ENCODE peak calls at places on chromosome 19, in eight cellular contexts. One of them, this sample, is unnamed. For H3K4me1, the result is how much of the 10 kb centered on the place peaks cover.

GRCh38 chr19:2529473-2529918 is 53.6 kb downstream of the GADD45B start:
- DNase-seq in spleen: peak
- DNase-seq in kidney: peak
- DNase-seq in adrenal gland: no peak
- DNase-seq in heart right ventricle: no peak
- DNase-seq in CD4-positive, CD25-positive, alpha-beta regulatory T cell: no peak
- DNase-seq in Peyer's patch: no peak
- DNase-seq in mammary epithelial cell: peak
- DNase-seq in this sample: no peak

GRCh38 chr19:2511991-2512390 is 36.1 kb downstream of the GADD45B start:
- DNase-seq in spleen: no peak
- DNase-seq in kidney: no peak
- DNase-seq in adrenal gland: no peak
- DNase-seq in heart right ventricle: no peak
- DNase-seq in CD4-positive, CD25-positive, alpha-beta regulatory T cell: no peak
- DNase-seq in Peyer's patch: no peak
- DNase-seq in mammary epithelial cell: no peak
- DNase-seq in this sample: no peak

GRCh38 chr19:3055741-3056453 is 6.4 kb downstream of the TLE5 start:
- DNase-seq in spleen: no peak
- DNase-seq in kidney: peak
- DNase-seq in adrenal gland: no peak
- DNase-seq in heart right ventricle: no peak
- DNase-seq in CD4-positive, CD25-positive, alpha-beta regulatory T cell: no peak
- DNase-seq in Peyer's patch: no peak
- DNase-seq in mammary epithelial cell: peak
- DNase-seq in this sample: peak

GRCh38 chr19:54403054-54403453 is 12.2 kb upstream of the TTYH1 start:
- DNase-seq in spleen: no peak
- DNase-seq in kidney: no peak
- DNase-seq in adrenal gland: no peak
- DNase-seq in heart right ventricle: no peak
- DNase-seq in CD4-positive, CD25-positive, alpha-beta regulatory T cell: no peak
- DNase-seq in Peyer's patch: no peak
- DNase-seq in mammary epithelial cell: no peak
- DNase-seq in this sample: no peak

GRCh38 chr19:18562086-18562485 is 4.4 kb downstream of the KXD1 start:
- DNase-seq in spleen: no peak
- DNase-seq in kidney: no peak
- DNase-seq in adrenal gland: no peak
- DNase-seq in heart right ventricle: peak
- DNase-seq in CD4-positive, CD25-positive, alpha-beta regulatory T cell: no peak
- DNase-seq in Peyer's patch: no peak
- DNase-seq in mammary epithelial cell: no peak
- DNase-seq in this sample: no peak

GRCh38 chr19:19459707-19460251 is 54.3 kb downstream of the GATAD2A start:
- DNase-seq in spleen: peak
- DNase-seq in kidney: peak
- DNase-seq in adrenal gland: peak
- DNase-seq in heart right ventricle: no peak
- DNase-seq in CD4-positive, CD25-positive, alpha-beta regulatory T cell: peak
- DNase-seq in Peyer's patch: peak
- DNase-seq in mammary epithelial cell: no peak
- DNase-seq in this sample: no peak

GRCh38 chr19:5804516-5805464 is at the start of gene NRTN:
- DNase-seq in spleen: peak
- DNase-seq in kidney: peak
- DNase-seq in adrenal gland: peak
- DNase-seq in heart right ventricle: no peak
- DNase-seq in CD4-positive, CD25-positive, alpha-beta regulatory T cell: no peak
- DNase-seq in Peyer's patch: peak
- DNase-seq in mammary epithelial cell: no peak
- DNase-seq in this sample: peak

GRCh38 chr19:35451278-35452096 is 3.4 kb downstream of the FFAR2 start:
- DNase-seq in spleen: no peak
- DNase-seq in kidney: no peak
- DNase-seq in adrenal gland: no peak
- DNase-seq in heart right ventricle: no peak
- DNase-seq in CD4-positive, CD25-positive, alpha-beta regulatory T cell: no peak
- DNase-seq in Peyer's patch: no peak
- DNase-seq in mammary epithelial cell: no peak
- DNase-seq in this sample: no peak

GRCh38 chr19:3366104-3366760 is at the start of gene NFIC:
- DNase-seq in spleen: peak
- DNase-seq in kidney: peak
- DNase-seq in adrenal gland: peak
- DNase-seq in heart right ventricle: peak
- DNase-seq in CD4-positive, CD25-positive, alpha-beta regulatory T cell: no peak
- DNase-seq in Peyer's patch: peak
- DNase-seq in mammary epithelial cell: peak
- DNase-seq in this sample: peak

GRCh38 chr19:6811906-6812305 is 39.4 kb downstream of the VAV1 start:
- DNase-seq in spleen: no peak
- DNase-seq in kidney: no peak
- DNase-seq in adrenal gland: no peak
- DNase-seq in heart right ventricle: no peak
- DNase-seq in CD4-positive, CD25-positive, alpha-beta regulatory T cell: peak
- DNase-seq in Peyer's patch: no peak
- DNase-seq in mammary epithelial cell: peak
- DNase-seq in this sample: no peak

GRCh38 chr19:4499855-4500254 is 18.4 kb downstream of the PLIN4 start:
- DNase-seq in spleen: no peak
- DNase-seq in kidney: no peak
- DNase-seq in adrenal gland: no peak
- DNase-seq in heart right ventricle: no peak
- DNase-seq in CD4-positive, CD25-positive, alpha-beta regulatory T cell: no peak
- DNase-seq in Peyer's patch: no peak
- DNase-seq in mammary epithelial cell: no peak
- DNase-seq in this sample: no peak

GRCh38 chr19:51799998-51800848 is 5.3 kb downstream of the FPR3 start:
- DNase-seq in spleen: no peak
- DNase-seq in kidney: peak
- DNase-seq in adrenal gland: peak
- DNase-seq in heart right ventricle: peak
- DNase-seq in CD4-positive, CD25-positive, alpha-beta regulatory T cell: no peak
- DNase-seq in Peyer's patch: no peak
- DNase-seq in mammary epithelial cell: no peak
- DNase-seq in this sample: no peak

GRCh38 chr19:38665950-38666661 is 18.7 kb downstream of the ACTN4 start:
- DNase-seq in spleen: peak
- DNase-seq in kidney: peak
- DNase-seq in adrenal gland: no peak
- DNase-seq in heart right ventricle: peak
- DNase-seq in CD4-positive, CD25-positive, alpha-beta regulatory T cell: no peak
- DNase-seq in Peyer's patch: no peak
- DNase-seq in mammary epithelial cell: no peak
- DNase-seq in this sample: peak

GRCh38 chr19:38736036-38736412 is 8.2 kb downstream of the CAPN12 start:
- DNase-seq in spleen: peak
- DNase-seq in kidney: peak
- DNase-seq in adrenal gland: peak
- DNase-seq in heart right ventricle: peak
- DNase-seq in CD4-positive, CD25-positive, alpha-beta regulatory T cell: peak
- DNase-seq in Peyer's patch: peak
- DNase-seq in mammary epithelial cell: no peak
- DNase-seq in this sample: peak

GRCh38 chr19:39532233-39533002 is at the start of gene EID2B:
- DNase-seq in spleen: peak
- DNase-seq in kidney: peak
- DNase-seq in adrenal gland: peak
- DNase-seq in heart right ventricle: peak
- DNase-seq in CD4-positive, CD25-positive, alpha-beta regulatory T cell: peak
- DNase-seq in Peyer's patch: peak
- DNase-seq in mammary epithelial cell: peak
- DNase-seq in this sample: peak

GRCh38 chr19:55545913-55546495 is 661 bp upstream of the SBK3 start:
- DNase-seq in spleen: no peak
- DNase-seq in kidney: no peak
- DNase-seq in adrenal gland: no peak
- DNase-seq in heart right ventricle: peak
- DNase-seq in CD4-positive, CD25-positive, alpha-beta regulatory T cell: no peak
- DNase-seq in Peyer's patch: no peak
- DNase-seq in mammary epithelial cell: no peak
- DNase-seq in this sample: no peak

GRCh38 chr19:55384576-55385235 is 614 bp upstream of the TMEM238 start:
- DNase-seq in spleen: peak
- DNase-seq in kidney: peak
- DNase-seq in adrenal gland: peak
- DNase-seq in heart right ventricle: no peak
- DNase-seq in CD4-positive, CD25-positive, alpha-beta regulatory T cell: no peak
- DNase-seq in Peyer's patch: peak
- DNase-seq in mammary epithelial cell: peak
- DNase-seq in this sample: no peak

GRCh38 chr19:13905634-13906524 is at the start of the genes BRME1 and CC2D1A:
- DNase-seq in spleen: peak
- DNase-seq in kidney: peak
- DNase-seq in adrenal gland: peak
- DNase-seq in heart right ventricle: peak
- DNase-seq in CD4-positive, CD25-positive, alpha-beta regulatory T cell: peak
- DNase-seq in Peyer's patch: peak
- DNase-seq in mammary epithelial cell: peak
- DNase-seq in this sample: peak

GRCh38 chr19:33424181-33424580 is 50.7 kb downstream of the CEBPG start:
- DNase-seq in spleen: no peak
- DNase-seq in kidney: peak
- DNase-seq in adrenal gland: no peak
- DNase-seq in heart right ventricle: no peak
- DNase-seq in CD4-positive, CD25-positive, alpha-beta regulatory T cell: no peak
- DNase-seq in Peyer's patch: no peak
- DNase-seq in mammary epithelial cell: no peak
- DNase-seq in this sample: no peak
- H3K27ac ChIP-seq in spleen: no peak
- H3K27ac ChIP-seq in kidney: no peak
- H3K27ac ChIP-seq in adrenal gland: no peak
- H3K27ac ChIP-seq in heart right ventricle: no peak
- H3K27ac ChIP-seq in CD4-positive, CD25-positive, alpha-beta regulatory T cell: no peak
- H3K27ac ChIP-seq in Peyer's patch: no peak
- H3K27ac ChIP-seq in mammary epithelial cell: no peak
- H3K27ac ChIP-seq in this sample: no peak

DNA sequence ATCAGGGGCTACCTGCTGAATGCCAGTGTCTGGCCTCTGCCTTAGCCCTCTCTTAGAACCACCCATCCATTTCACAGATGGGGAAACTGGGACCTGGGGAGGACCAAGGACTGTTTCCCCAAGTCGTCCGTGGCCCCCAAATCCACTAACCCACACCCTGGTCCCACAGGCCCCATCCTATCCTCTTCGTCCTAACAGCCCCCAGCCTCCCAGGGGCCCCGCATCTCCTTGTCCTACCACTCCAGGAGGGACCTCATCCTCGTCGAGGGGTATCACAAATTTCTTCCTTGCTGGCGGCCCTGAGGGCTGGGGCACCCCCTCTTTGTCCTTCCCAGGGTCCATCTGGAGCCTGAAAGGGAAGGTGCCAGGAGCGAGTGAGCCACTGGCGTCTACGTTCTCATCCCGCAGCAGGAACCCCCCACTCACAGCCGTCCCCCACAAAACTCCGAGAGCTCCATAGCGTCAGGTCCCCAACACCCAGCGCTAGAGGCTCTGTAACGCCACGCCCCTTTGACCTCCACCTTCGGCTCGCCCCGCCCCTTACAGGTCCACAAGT is 606 bp downstream of the ERCC1 start:
- DNase-seq in spleen: no peak
- DNase-seq in kidney: no peak
- DNase-seq in adrenal gland: peak
- DNase-seq in heart right ventricle: no peak
- DNase-seq in CD4-positive, CD25-positive, alpha-beta regulatory T cell: peak
- DNase-seq in Peyer's patch: peak
- DNase-seq in mammary epithelial cell: no peak
- DNase-seq in this sample: no peak
- H3K4me1 ChIP-seq in spleen: under half
- H3K4me1 ChIP-seq in kidney: under half
- H3K4me1 ChIP-seq in adrenal gland: under half
- H3K4me1 ChIP-seq in heart right ventricle: under half
- H3K4me1 ChIP-seq in CD4-positive, CD25-positive, alpha-beta regulatory T cell: under half
- H3K4me1 ChIP-seq in Peyer's patch: under half
- H3K4me1 ChIP-seq in mammary epithelial cell: under half
- H3K4me1 ChIP-seq in this sample: under half

DNA sequence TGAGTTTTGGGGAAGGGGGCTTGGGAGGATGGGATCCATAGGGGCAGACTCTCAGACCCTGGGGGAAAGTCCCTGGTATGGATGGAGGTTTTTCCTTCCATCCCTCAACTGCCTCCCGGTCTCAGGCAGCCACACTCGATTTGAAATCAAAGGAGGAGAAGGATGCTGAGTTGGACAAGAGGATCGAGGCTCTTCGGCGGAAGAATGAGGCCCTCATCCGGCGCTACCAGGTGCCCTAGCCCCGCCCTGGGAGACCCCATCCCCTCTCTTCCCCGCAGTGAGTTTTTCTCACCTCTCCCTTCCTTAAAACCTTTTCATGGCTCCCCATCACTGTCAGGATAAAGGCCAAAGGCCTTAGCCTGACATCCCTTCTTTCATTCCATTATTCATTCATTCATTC is 2.1 kb downstream of the CCDC9 start:
- DNase-seq in spleen: peak
- DNase-seq in kidney: peak
- DNase-seq in adrenal gland: peak
- DNase-seq in heart right ventricle: no peak
- DNase-seq in CD4-positive, CD25-positive, alpha-beta regulatory T cell: no peak
- DNase-seq in Peyer's patch: no peak
- DNase-seq in mammary epithelial cell: no peak
- DNase-seq in this sample: no peak
- H3K4me3 ChIP-seq in spleen: peak
- H3K4me3 ChIP-seq in kidney: no peak
- H3K4me3 ChIP-seq in adrenal gland: peak
- H3K4me3 ChIP-seq in heart right ventricle: no peak
- H3K4me3 ChIP-seq in CD4-positive, CD25-positive, alpha-beta regulatory T cell: no peak
- H3K4me3 ChIP-seq in Peyer's patch: no peak
- H3K4me3 ChIP-seq in mammary epithelial cell: peak
- H3K4me3 ChIP-seq in this sample: no peak

GRCh38 chr19:49395581-49396407 is 7.7 kb downstream of the KASH5 start:
- DNase-seq in spleen: no peak
- DNase-seq in kidney: no peak
- DNase-seq in adrenal gland: no peak
- DNase-seq in heart right ventricle: no peak
- DNase-seq in CD4-positive, CD25-positive, alpha-beta regulatory T cell: no peak
- DNase-seq in Peyer's patch: no peak
- DNase-seq in mammary epithelial cell: no peak
- DNase-seq in this sample: peak

GRCh38 chr19:49396738-49397505 is 8.9 kb downstream of the KASH5 start:
- DNase-seq in spleen: no peak
- DNase-seq in kidney: no peak
- DNase-seq in adrenal gland: no peak
- DNase-seq in heart right ventricle: no peak
- DNase-seq in CD4-positive, CD25-positive, alpha-beta regulatory T cell: no peak
- DNase-seq in Peyer's patch: no peak
- DNase-seq in mammary epithelial cell: no peak
- DNase-seq in this sample: no peak

GRCh38 chr19:49400034-49400433 is 12.0 kb downstream of the KASH5 start:
- DNase-seq in spleen: no peak
- DNase-seq in kidney: peak
- DNase-seq in adrenal gland: no peak
- DNase-seq in heart right ventricle: no peak
- DNase-seq in CD4-positive, CD25-positive, alpha-beta regulatory T cell: no peak
- DNase-seq in Peyer's patch: no peak
- DNase-seq in mammary epithelial cell: no peak
- DNase-seq in this sample: no peak

GRCh38 chr19:49398931-49399330 is 10.9 kb downstream of the KASH5 start:
- DNase-seq in spleen: no peak
- DNase-seq in kidney: no peak
- DNase-seq in adrenal gland: no peak
- DNase-seq in heart right ventricle: no peak
- DNase-seq in CD4-positive, CD25-positive, alpha-beta regulatory T cell: no peak
- DNase-seq in Peyer's patch: no peak
- DNase-seq in mammary epithelial cell: no peak
- DNase-seq in this sample: no peak

GRCh38 chr19:49398001-49398615 is 10.1 kb downstream of the KASH5 start:
- DNase-seq in spleen: no peak
- DNase-seq in kidney: no peak
- DNase-seq in adrenal gland: no peak
- DNase-seq in heart right ventricle: no peak
- DNase-seq in CD4-positive, CD25-positive, alpha-beta regulatory T cell: no peak
- DNase-seq in Peyer's patch: no peak
- DNase-seq in mammary epithelial cell: no peak
- DNase-seq in this sample: no peak
- H3K27ac ChIP-seq in spleen: no peak
- H3K27ac ChIP-seq in kidney: no peak
- H3K27ac ChIP-seq in adrenal gland: no peak
- H3K27ac ChIP-seq in heart right ventricle: no peak
- H3K27ac ChIP-seq in CD4-positive, CD25-positive, alpha-beta regulatory T cell: no peak
- H3K27ac ChIP-seq in Peyer's patch: no peak
- H3K27ac ChIP-seq in mammary epithelial cell: no peak
- H3K27ac ChIP-seq in this sample: no peak

This sample was measured in upper lobe of right lung.